ENCODE peak calls at places on chromosome 16, in six cellular contexts. One of them, this sample, is unnamed.
A peak's percentile ranks its signal among the peaks of the same experiment; 100 is the strongest.

GRCh38 chr16:3101841-3102470 is 2.9 kb upstream of the ZSCAN10 start:
- DNase-seq in ELR: no peak
- DNase-seq in smooth muscle cell of the brain vasculature: no peak
- DNase-seq in activated CD4-positive, CD25-positive, alpha-beta regulatory T cell: no peak
- DNase-seq in naive thymus-derived CD8-positive, alpha-beta T cell: no peak
- DNase-seq in HCEC 1CT: no peak
- DNase-seq in this sample: no peak

GRCh38 chr16:73074399-73074798 is 26.5 kb upstream of the ZFHX3 start:
- DNase-seq in activated CD4-positive, CD25-positive, alpha-beta regulatory T cell: no peak
- DNase-seq in ELR: no peak
- DNase-seq in smooth muscle cell of the brain vasculature: no peak
- DNase-seq in HCEC 1CT: no peak
- DNase-seq in naive thymus-derived CD8-positive, alpha-beta T cell: no peak
- DNase-seq in this sample: no peak

GRCh38 chr16:20243731-20244281 is 83.5 kb downstream of the GP2 start:
- DNase-seq in naive thymus-derived CD8-positive, alpha-beta T cell: no peak
- DNase-seq in activated CD4-positive, CD25-positive, alpha-beta regulatory T cell: no peak
- DNase-seq in HCEC 1CT: no peak
- DNase-seq in ELR: no peak
- DNase-seq in smooth muscle cell of the brain vasculature: no peak
- DNase-seq in this sample: no peak

GRCh38 chr16:47054306-47054705 is 80.8 kb upstream of the DNAJA2 start:
- DNase-seq in HCEC 1CT: no peak
- DNase-seq in ELR: no peak
- DNase-seq in activated CD4-positive, CD25-positive, alpha-beta regulatory T cell: no peak
- DNase-seq in smooth muscle cell of the brain vasculature: no peak
- DNase-seq in naive thymus-derived CD8-positive, alpha-beta T cell: no peak
- DNase-seq in this sample: no peak

GRCh38 chr16:89593841-89594240 is 18.3 kb downstream of the CPNE7 start:
- DNase-seq in activated CD4-positive, CD25-positive, alpha-beta regulatory T cell: no peak
- DNase-seq in ELR: no peak
- DNase-seq in HCEC 1CT: no peak
- DNase-seq in naive thymus-derived CD8-positive, alpha-beta T cell: no peak
- DNase-seq in smooth muscle cell of the brain vasculature: no peak
- DNase-seq in this sample: no peak

GRCh38 chr16:70677499-70678120 is 8.2 kb downstream of the MTSS2 start:
- DNase-seq in HCEC 1CT: no peak
- DNase-seq in naive thymus-derived CD8-positive, alpha-beta T cell: peak; percentile 58
- DNase-seq in activated CD4-positive, CD25-positive, alpha-beta regulatory T cell: no peak
- DNase-seq in smooth muscle cell of the brain vasculature: no peak
- DNase-seq in ELR: no peak
- DNase-seq in this sample: no peak

GRCh38 chr16:5075637-5076036 is 4.0 kb downstream of the ALG1 start:
- DNase-seq in ELR: no peak
- DNase-seq in activated CD4-positive, CD25-positive, alpha-beta regulatory T cell: no peak
- DNase-seq in naive thymus-derived CD8-positive, alpha-beta T cell: peak; percentile 54
- DNase-seq in HCEC 1CT: no peak
- DNase-seq in smooth muscle cell of the brain vasculature: no peak
- DNase-seq in this sample: no peak

GRCh38 chr16:85436636-85437160 is 176.4 kb upstream of the GSE1 start:
- DNase-seq in ELR: no peak
- DNase-seq in HCEC 1CT: no peak
- DNase-seq in smooth muscle cell of the brain vasculature: no peak
- DNase-seq in activated CD4-positive, CD25-positive, alpha-beta regulatory T cell: no peak
- DNase-seq in naive thymus-derived CD8-positive, alpha-beta T cell: no peak
- DNase-seq in this sample: no peak

GRCh38 chr16:65524231-65524630 is 402.4 kb upstream of the CDH11 start:
- DNase-seq in activated CD4-positive, CD25-positive, alpha-beta regulatory T cell: no peak
- DNase-seq in naive thymus-derived CD8-positive, alpha-beta T cell: no peak
- DNase-seq in smooth muscle cell of the brain vasculature: no peak
- DNase-seq in HCEC 1CT: no peak
- DNase-seq in ELR: no peak
- DNase-seq in this sample: no peak

GRCh38 chr16:86575754-86576557 is 2.4 kb upstream of the FOXL1 start:
- DNase-seq in smooth muscle cell of the brain vasculature: peak; percentile 82
- DNase-seq in naive thymus-derived CD8-positive, alpha-beta T cell: no peak
- DNase-seq in activated CD4-positive, CD25-positive, alpha-beta regulatory T cell: peak; percentile 5
- DNase-seq in HCEC 1CT: peak; percentile 97
- DNase-seq in ELR: peak; percentile 98
- DNase-seq in this sample: peak; percentile 29

GRCh38 chr16:48117217-48118105 is 38.3 kb downstream of the ABCC12 start:
- DNase-seq in smooth muscle cell of the brain vasculature: no peak
- DNase-seq in ELR: peak; percentile 72
- DNase-seq in activated CD4-positive, CD25-positive, alpha-beta regulatory T cell: peak; percentile 56
- DNase-seq in HCEC 1CT: peak; percentile 30
- DNase-seq in naive thymus-derived CD8-positive, alpha-beta T cell: peak; percentile 67
- DNase-seq in this sample: peak; percentile 6

GRCh38 chr16:2195316-2196161 is 866 bp downstream of the CASKIN1 start:
- DNase-seq in smooth muscle cell of the brain vasculature: no peak
- DNase-seq in naive thymus-derived CD8-positive, alpha-beta T cell: no peak
- DNase-seq in activated CD4-positive, CD25-positive, alpha-beta regulatory T cell: no peak
- DNase-seq in HCEC 1CT: no peak
- DNase-seq in ELR: no peak
- DNase-seq in this sample: no peak